ENCODE peak calls at places on chromosomes 5 and 9, in six cellular contexts. One of them, this sample, is unnamed.

GRCh38 chr9:26054600-26055516 is 376.6 kb upstream of the TUSC1 start:
- DNase-seq in CD4-positive, CD25-positive, alpha-beta regulatory T cell: no peak
- DNase-seq in AG10803: peak
- DNase-seq in foreskin fibroblast: no peak
- DNase-seq in breast epithelium: no peak
- DNase-seq in epithelial cell of proximal tubule: no peak
- DNase-seq in this sample: no peak

GRCh38 chr5:90226433-90227099 is 183.0 kb downstream of the CETN3 start:
- DNase-seq in AG10803: no peak
- DNase-seq in CD4-positive, CD25-positive, alpha-beta regulatory T cell: no peak
- DNase-seq in foreskin fibroblast: no peak
- DNase-seq in breast epithelium: no peak
- DNase-seq in epithelial cell of proximal tubule: no peak
- DNase-seq in this sample: no peak

GRCh38 chr5:93717162-93717561 is 24.2 kb downstream of the POU5F2 start:
- DNase-seq in CD4-positive, CD25-positive, alpha-beta regulatory T cell: no peak
- DNase-seq in AG10803: peak
- DNase-seq in breast epithelium: no peak
- DNase-seq in foreskin fibroblast: no peak
- DNase-seq in epithelial cell of proximal tubule: peak
- DNase-seq in this sample: peak

GRCh38 chr9:6428940-6429889 is 16.2 kb downstream of the UHRF2 start:
- DNase-seq in CD4-positive, CD25-positive, alpha-beta regulatory T cell: peak
- DNase-seq in foreskin fibroblast: no peak
- DNase-seq in epithelial cell of proximal tubule: no peak
- DNase-seq in AG10803: no peak
- DNase-seq in breast epithelium: no peak
- DNase-seq in this sample: peak

GRCh38 chr9:131347376-131348020 is 46.4 kb upstream of the PRRC2B start:
- DNase-seq in AG10803: no peak
- DNase-seq in CD4-positive, CD25-positive, alpha-beta regulatory T cell: no peak
- DNase-seq in foreskin fibroblast: no peak
- DNase-seq in epithelial cell of proximal tubule: no peak
- DNase-seq in breast epithelium: no peak
- DNase-seq in this sample: no peak

GRCh38 chr9:37676411-37676830 is 25.7 kb downstream of the FRMPD1 start:
- DNase-seq in breast epithelium: no peak
- DNase-seq in AG10803: no peak
- DNase-seq in CD4-positive, CD25-positive, alpha-beta regulatory T cell: no peak
- DNase-seq in foreskin fibroblast: peak
- DNase-seq in epithelial cell of proximal tubule: no peak
- DNase-seq in this sample: no peak

GRCh38 chr5:101160002-101160401 is 256.9 kb upstream of the ST8SIA4 start:
- DNase-seq in AG10803: no peak
- DNase-seq in epithelial cell of proximal tubule: no peak
- DNase-seq in foreskin fibroblast: no peak
- DNase-seq in CD4-positive, CD25-positive, alpha-beta regulatory T cell: no peak
- DNase-seq in breast epithelium: no peak
- DNase-seq in this sample: no peak

GRCh38 chr5:179275941-179276837 is 69.1 kb downstream of the ADAMTS2 start:
- DNase-seq in foreskin fibroblast: peak
- DNase-seq in AG10803: peak
- DNase-seq in breast epithelium: no peak
- DNase-seq in epithelial cell of proximal tubule: peak
- DNase-seq in CD4-positive, CD25-positive, alpha-beta regulatory T cell: no peak
- DNase-seq in this sample: peak

GRCh38 chr5:108763222-108763864 is 15.6 kb downstream of the FER start:
- DNase-seq in AG10803: no peak
- DNase-seq in breast epithelium: no peak
- DNase-seq in epithelial cell of proximal tubule: no peak
- DNase-seq in foreskin fibroblast: peak
- DNase-seq in CD4-positive, CD25-positive, alpha-beta regulatory T cell: no peak
- DNase-seq in this sample: no peak

GRCh38 chr5:162434311-162434710 is 366.7 kb downstream of the GABRG2 start:
- DNase-seq in epithelial cell of proximal tubule: peak
- DNase-seq in foreskin fibroblast: no peak
- DNase-seq in breast epithelium: no peak
- DNase-seq in CD4-positive, CD25-positive, alpha-beta regulatory T cell: no peak
- DNase-seq in AG10803: no peak
- DNase-seq in this sample: no peak

GRCh38 chr5:73564018-73564417 is 1.4 kb downstream of the ANKRA2 start:
- DNase-seq in epithelial cell of proximal tubule: no peak
- DNase-seq in AG10803: no peak
- DNase-seq in CD4-positive, CD25-positive, alpha-beta regulatory T cell: peak
- DNase-seq in foreskin fibroblast: peak
- DNase-seq in breast epithelium: no peak
- DNase-seq in this sample: peak

GRCh38 chr9:38424918-38425317 is 664 bp upstream of the IGFBPL1 start:
- DNase-seq in AG10803: no peak
- DNase-seq in breast epithelium: no peak
- DNase-seq in foreskin fibroblast: no peak
- DNase-seq in CD4-positive, CD25-positive, alpha-beta regulatory T cell: no peak
- DNase-seq in epithelial cell of proximal tubule: no peak
- DNase-seq in this sample: no peak

GRCh38 chr9:3863114-3863528 is 337.3 kb upstream of the RFX3 start:
- DNase-seq in epithelial cell of proximal tubule: no peak
- DNase-seq in foreskin fibroblast: peak
- DNase-seq in CD4-positive, CD25-positive, alpha-beta regulatory T cell: no peak
- DNase-seq in AG10803: peak
- DNase-seq in breast epithelium: no peak
- DNase-seq in this sample: peak

GRCh38 chr5:146662229-146662628 is 146.2 kb upstream of the GPR151 start:
- DNase-seq in AG10803: peak
- DNase-seq in CD4-positive, CD25-positive, alpha-beta regulatory T cell: peak
- DNase-seq in breast epithelium: no peak
- DNase-seq in epithelial cell of proximal tubule: no peak
- DNase-seq in foreskin fibroblast: no peak
- DNase-seq in this sample: peak

GRCh38 chr5:149345892-149346222 is 558 bp downstream of the GRPEL2 start:
- DNase-seq in CD4-positive, CD25-positive, alpha-beta regulatory T cell: peak
- DNase-seq in AG10803: peak
- DNase-seq in epithelial cell of proximal tubule: no peak
- DNase-seq in foreskin fibroblast: peak
- DNase-seq in breast epithelium: no peak
- DNase-seq in this sample: peak

GRCh38 chr5:126334755-126335154 is 88.5 kb upstream of the GRAMD2B start:
- DNase-seq in CD4-positive, CD25-positive, alpha-beta regulatory T cell: no peak
- DNase-seq in foreskin fibroblast: no peak
- DNase-seq in AG10803: no peak
- DNase-seq in breast epithelium: no peak
- DNase-seq in epithelial cell of proximal tubule: no peak
- DNase-seq in this sample: no peak

GRCh38 chr5:119273391-119273839 is 82.4 kb upstream of the TNFAIP8 start:
- DNase-seq in AG10803: no peak
- DNase-seq in breast epithelium: no peak
- DNase-seq in CD4-positive, CD25-positive, alpha-beta regulatory T cell: peak
- DNase-seq in foreskin fibroblast: no peak
- DNase-seq in epithelial cell of proximal tubule: no peak
- DNase-seq in this sample: peak

GRCh38 chr9:83472221-83472665 is 66.0 kb downstream of the FRMD3 start:
- DNase-seq in AG10803: peak
- DNase-seq in epithelial cell of proximal tubule: no peak
- DNase-seq in foreskin fibroblast: peak
- DNase-seq in breast epithelium: no peak
- DNase-seq in CD4-positive, CD25-positive, alpha-beta regulatory T cell: no peak
- DNase-seq in this sample: peak

GRCh38 chr5:69042500-69042899 is 51.3 kb upstream of the SLC30A5 start:
- DNase-seq in foreskin fibroblast: no peak
- DNase-seq in breast epithelium: no peak
- DNase-seq in CD4-positive, CD25-positive, alpha-beta regulatory T cell: no peak
- DNase-seq in epithelial cell of proximal tubule: no peak
- DNase-seq in AG10803: no peak
- DNase-seq in this sample: no peak
- H3K4me3 ChIP-seq in foreskin fibroblast: no peak
- H3K4me3 ChIP-seq in breast epithelium: peak
- H3K4me3 ChIP-seq in CD4-positive, CD25-positive, alpha-beta regulatory T cell: no peak
- H3K4me3 ChIP-seq in epithelial cell of proximal tubule: no peak
- H3K4me3 ChIP-seq in AG10803: no peak
- H3K4me3 ChIP-seq in this sample: no peak

GRCh38 chr9:128371622-128372117 is 496 bp downstream of the URM1 start:
- DNase-seq in AG10803: no peak
- DNase-seq in foreskin fibroblast: no peak
- DNase-seq in CD4-positive, CD25-positive, alpha-beta regulatory T cell: no peak
- DNase-seq in breast epithelium: no peak
- DNase-seq in epithelial cell of proximal tubule: no peak
- DNase-seq in this sample: peak

GRCh38 chr9:128369024-128369706 is 2.0 kb upstream of the URM1 start:
- DNase-seq in foreskin fibroblast: no peak
- DNase-seq in AG10803: no peak
- DNase-seq in epithelial cell of proximal tubule: no peak
- DNase-seq in CD4-positive, CD25-positive, alpha-beta regulatory T cell: no peak
- DNase-seq in breast epithelium: no peak
- DNase-seq in this sample: no peak

GRCh38 chr9:128372188-128372641 is 1.0 kb downstream of the URM1 start:
- DNase-seq in foreskin fibroblast: peak
- DNase-seq in breast epithelium: no peak
- DNase-seq in AG10803: peak
- DNase-seq in epithelial cell of proximal tubule: no peak
- DNase-seq in CD4-positive, CD25-positive, alpha-beta regulatory T cell: peak
- DNase-seq in this sample: no peak

GRCh38 chr9:128370752-128371621 is at the start of gene URM1:
- DNase-seq in CD4-positive, CD25-positive, alpha-beta regulatory T cell: peak
- DNase-seq in breast epithelium: peak
- DNase-seq in AG10803: peak
- DNase-seq in epithelial cell of proximal tubule: no peak
- DNase-seq in foreskin fibroblast: peak
- DNase-seq in this sample: peak

GRCh38 chr9:128370367-128370751 is 815 bp upstream of the URM1 start:
- DNase-seq in foreskin fibroblast: no peak
- DNase-seq in epithelial cell of proximal tubule: no peak
- DNase-seq in CD4-positive, CD25-positive, alpha-beta regulatory T cell: no peak
- DNase-seq in breast epithelium: no peak
- DNase-seq in AG10803: no peak
- DNase-seq in this sample: no peak
- H3K4me3 ChIP-seq in foreskin fibroblast: peak
- H3K4me3 ChIP-seq in epithelial cell of proximal tubule: peak
- H3K4me3 ChIP-seq in CD4-positive, CD25-positive, alpha-beta regulatory T cell: peak
- H3K4me3 ChIP-seq in breast epithelium: peak
- H3K4me3 ChIP-seq in AG10803: peak
- H3K4me3 ChIP-seq in this sample: peak

GRCh38 chr5:157343842-157344790 is 78.2 kb downstream of the CYFIP2 start:
- DNase-seq in CD4-positive, CD25-positive, alpha-beta regulatory T cell: peak
- DNase-seq in breast epithelium: no peak
- DNase-seq in foreskin fibroblast: no peak
- DNase-seq in AG10803: peak
- DNase-seq in epithelial cell of proximal tubule: peak
- DNase-seq in this sample: no peak

GRCh38 chr5:157345067-157345466 is 79.1 kb downstream of the CYFIP2 start:
- DNase-seq in AG10803: no peak
- DNase-seq in foreskin fibroblast: no peak
- DNase-seq in CD4-positive, CD25-positive, alpha-beta regulatory T cell: no peak
- DNase-seq in breast epithelium: no peak
- DNase-seq in epithelial cell of proximal tubule: no peak
- DNase-seq in this sample: no peak

GRCh38 chr5:157345485-157345884 is 79.6 kb downstream of the CYFIP2 start:
- DNase-seq in epithelial cell of proximal tubule: no peak
- DNase-seq in CD4-positive, CD25-positive, alpha-beta regulatory T cell: no peak
- DNase-seq in breast epithelium: no peak
- DNase-seq in AG10803: no peak
- DNase-seq in foreskin fibroblast: no peak
- DNase-seq in this sample: no peak

GRCh38 chr5:157339409-157339808 is 73.5 kb downstream of the CYFIP2 start:
- DNase-seq in foreskin fibroblast: no peak
- DNase-seq in breast epithelium: no peak
- DNase-seq in AG10803: no peak
- DNase-seq in epithelial cell of proximal tubule: no peak
- DNase-seq in CD4-positive, CD25-positive, alpha-beta regulatory T cell: peak
- DNase-seq in this sample: no peak

GRCh38 chr5:157342822-157343402 is 77.0 kb downstream of the CYFIP2 start:
- DNase-seq in CD4-positive, CD25-positive, alpha-beta regulatory T cell: peak
- DNase-seq in epithelial cell of proximal tubule: no peak
- DNase-seq in foreskin fibroblast: peak
- DNase-seq in breast epithelium: no peak
- DNase-seq in AG10803: peak
- DNase-seq in this sample: peak
- H3K4me3 ChIP-seq in CD4-positive, CD25-positive, alpha-beta regulatory T cell: no peak
- H3K4me3 ChIP-seq in epithelial cell of proximal tubule: no peak
- H3K4me3 ChIP-seq in foreskin fibroblast: no peak
- H3K4me3 ChIP-seq in breast epithelium: no peak
- H3K4me3 ChIP-seq in AG10803: no peak
- H3K4me3 ChIP-seq in this sample: no peak

GRCh38 chr9:111483419-111483861 is 743 bp downstream of the ECPAS start:
- DNase-seq in epithelial cell of proximal tubule: no peak
- DNase-seq in AG10803: no peak
- DNase-seq in CD4-positive, CD25-positive, alpha-beta regulatory T cell: peak
- DNase-seq in foreskin fibroblast: peak
- DNase-seq in breast epithelium: no peak
- DNase-seq in this sample: no peak
- H3K4me3 ChIP-seq in epithelial cell of proximal tubule: peak
- H3K4me3 ChIP-seq in AG10803: peak
- H3K4me3 ChIP-seq in CD4-positive, CD25-positive, alpha-beta regulatory T cell: no peak
- H3K4me3 ChIP-seq in foreskin fibroblast: peak
- H3K4me3 ChIP-seq in breast epithelium: peak
- H3K4me3 ChIP-seq in this sample: peak